ENCODE peak calls at places on chromosome 1, in five cellular contexts. J is mammary epithelial cell, E is IMR-90, L is neuronal stem cell, S is mesendoderm. R is an unnamed sample.

GRCh38 chr1:203166192-203166940 is 9.3 kb downstream of the MYBPH start:
- DNase-seq in J (no peak), E (no peak), L (no peak), S (peak; percentile 42), R (no peak)

GRCh38 chr1:212600980-212601379 is 7.6 kb upstream of the ATF3 start:
- DNase-seq in J (peak; percentile 68), E (no peak), L (no peak), S (no peak), R (peak; percentile 18)

GRCh38 chr1:40699787-40700186 is 8.3 kb downstream of the NFYC start:
- DNase-seq in J (no peak), E (no peak), L (no peak), S (no peak), R (no peak)

GRCh38 chr1:231628207-231628876 is 1.8 kb downstream of the DISC1 start:
- DNase-seq in J (no peak), E (peak; percentile 37), L (no peak), S (no peak), R (peak; percentile 47)

GRCh38 chr1:188429385-188429784 is 1600.6 kb downstream of the PLA2G4A start:
- DNase-seq in J (no peak), E (peak; percentile 36), L (no peak), S (no peak), R (no peak)

GRCh38 chr1:197391303-197392226 is 123.5 kb downstream of the CRB1 start:
- DNase-seq in J (no peak), E (no peak), L (no peak), S (peak; percentile 27), R (peak; percentile 50)

GRCh38 chr1:160471253-160471652 is 51.8 kb downstream of the SLAMF6 start:
- DNase-seq in J (no peak), E (no peak), L (no peak), S (no peak), R (no peak)

GRCh38 chr1:12078938-12079861 is 16.1 kb downstream of the TNFRSF8 start:
- DNase-seq in J (no peak), E (peak; percentile 47), L (peak; percentile 40), S (peak; percentile 87), R (peak; percentile 53)

GRCh38 chr1:3036646-3037280 is 15.5 kb downstream of the ACTRT2 start:
- DNase-seq in J (no peak), E (no peak), L (no peak), S (no peak), R (no peak)

GRCh38 chr1:87530042-87530441 is 201.4 kb downstream of the LMO4 start:
- DNase-seq in J (no peak), E (no peak), L (no peak), S (no peak), R (no peak)

DNA sequence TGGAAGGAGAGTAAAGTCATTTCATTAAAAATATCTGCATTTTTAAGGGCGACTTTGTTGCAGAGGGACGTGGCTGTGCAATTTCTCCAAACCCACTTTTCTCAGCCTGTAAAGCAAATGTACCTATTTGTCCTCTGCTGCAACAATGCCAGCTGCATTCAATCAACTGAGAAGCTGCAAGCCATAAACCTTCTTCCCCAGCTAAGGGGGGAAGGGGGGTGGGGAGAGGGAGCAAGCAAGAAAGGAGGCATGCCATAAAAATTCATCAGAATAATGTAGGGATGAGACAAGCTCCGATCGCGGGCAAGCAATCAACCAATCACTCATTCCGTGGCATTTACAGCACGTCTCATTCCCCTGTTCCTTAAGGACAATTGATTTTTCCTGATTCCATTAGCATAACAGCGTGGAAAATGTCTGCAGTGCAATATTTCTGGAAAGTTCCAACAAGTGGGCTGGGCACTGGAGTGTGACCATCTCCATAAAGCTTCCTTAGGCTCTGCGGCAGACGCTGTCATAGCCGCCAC is 144.8 kb downstream of the DMRTA2 start:
- DNase-seq in J (no peak), E (no peak), L (no peak), S (no peak), R (no peak)
- H3K9ac ChIP-seq in J (no peak overlapping the region), E (no peak overlapping the region), L (no peak overlapping the region), S (no peak overlapping the region), R (no peak overlapping the region)

DNA sequence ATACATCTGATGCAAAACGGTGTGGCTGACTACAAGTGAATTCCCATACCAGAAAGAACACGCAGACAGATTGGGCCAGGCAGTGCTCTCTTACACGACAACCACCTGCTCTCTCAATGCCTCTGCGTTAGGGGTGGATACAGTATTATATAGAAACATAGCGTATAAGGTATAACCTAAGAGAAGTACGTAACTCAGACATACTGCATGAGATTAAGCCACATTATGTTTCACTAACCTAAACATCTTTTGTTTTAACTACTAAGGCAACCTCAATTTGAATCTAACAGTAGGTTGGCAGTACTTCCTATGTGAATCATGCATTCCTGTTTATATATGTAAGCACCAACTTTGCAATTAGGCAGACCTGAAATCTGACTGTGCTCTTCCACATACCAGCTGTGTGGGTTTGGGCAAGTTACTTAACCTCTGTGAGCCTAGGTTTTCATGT is 58.1 kb upstream of the COA6 start:
- DNase-seq in J (peak; percentile 81), E (peak; percentile 76), L (no peak), S (peak; percentile 33), R (peak; percentile 45)
- H3K4me2 ChIP-seq in J (peak overlapping the region; percentile 27), E (peak overlapping the region; percentile 46), L (no peak overlapping the region), S (no peak overlapping the region), R (no peak overlapping the region)

GRCh38 chr1:36088265-36088576 is 471 bp upstream of the ADPRS start:
- DNase-seq in J (no peak), E (no peak), L (no peak), S (no peak), R (no peak)
- H3K9ac ChIP-seq in J (peak overlapping the region; percentile 14), E (peak overlapping the region; percentile 77), L (peak overlapping the region; percentile 74), S (peak overlapping the region; percentile 75), R (peak overlapping the region; percentile 97)

DNA sequence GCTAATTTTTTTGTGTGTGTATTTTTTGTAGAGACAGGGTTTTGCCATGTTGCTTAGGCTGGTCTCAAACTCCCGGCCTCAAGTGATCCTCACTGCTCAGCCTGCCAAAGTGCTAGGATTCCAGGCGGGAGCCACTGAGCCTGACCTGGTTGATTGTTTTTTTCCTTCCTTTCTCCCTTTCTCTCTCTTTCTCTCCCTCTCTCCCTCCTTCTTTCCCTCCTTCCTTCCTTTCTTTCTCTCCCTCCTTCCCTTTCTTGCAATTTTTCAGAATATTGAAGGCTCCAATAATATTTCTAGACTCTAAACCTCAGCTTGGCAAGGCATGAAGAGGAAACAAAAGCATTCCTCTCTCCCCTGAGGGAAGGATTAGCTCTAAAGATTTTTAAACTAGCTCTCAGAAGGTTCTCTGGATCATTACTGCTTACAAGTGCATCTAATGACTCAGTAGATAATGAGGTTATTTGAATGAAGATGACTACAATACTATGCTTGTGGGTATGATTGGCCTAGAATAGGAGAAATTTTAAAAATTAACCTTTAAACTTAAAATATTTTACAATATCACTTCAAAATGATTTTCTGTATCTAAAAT is 68.5 kb upstream of the GADD45A start:
- DNase-seq in J (no peak), E (peak; percentile 44), L (no peak), S (peak; percentile 4), R (no peak)
- H3K4me2 ChIP-seq in J (no peak overlapping the region), E (no peak overlapping the region), L (no peak overlapping the region), S (no peak overlapping the region), R (no peak overlapping the region)

DNA sequence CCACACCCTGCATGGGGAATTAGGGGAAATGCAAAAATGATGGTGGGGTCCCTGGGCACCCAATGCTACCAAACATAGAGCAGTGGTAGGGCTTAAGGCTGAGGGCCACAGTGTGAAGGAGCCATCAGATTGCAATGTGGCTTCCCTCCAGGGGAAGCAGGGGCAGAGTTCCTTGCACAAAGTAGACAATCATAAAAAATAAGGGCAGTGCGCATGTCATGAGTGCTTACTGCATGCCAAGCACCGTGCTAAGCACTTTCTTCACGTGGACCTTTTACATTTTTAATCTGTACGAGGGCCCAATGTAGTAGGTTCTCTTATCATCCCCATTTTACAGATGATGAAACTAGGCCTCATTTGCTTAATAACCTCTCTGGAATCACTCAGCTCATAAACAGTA is 56.6 kb downstream of the DDX20 start:
- DNase-seq in J (no peak), E (no peak), L (no peak), S (no peak), R (no peak)
- H3K9ac ChIP-seq in J (no peak overlapping the region), E (no peak overlapping the region), L (no peak overlapping the region), S (no peak overlapping the region), R (no peak overlapping the region)

GRCh38 chr1:15413563-15414449 is 4.1 kb downstream of the EFHD2 start:
- DNase-seq in J (no peak), E (no peak), L (no peak), S (no peak), R (no peak)

GRCh38 chr1:15412488-15412800 is 2.8 kb downstream of the EFHD2 start:
- DNase-seq in J (no peak), E (no peak), L (no peak), S (no peak), R (no peak)

GRCh38 chr1:15411593-15412487 is 2.2 kb downstream of the EFHD2 start:
- DNase-seq in J (no peak), E (peak; percentile 47), L (no peak), S (peak; percentile 90), R (peak; percentile 78)

GRCh38 chr1:15412843-15413242 is 3.2 kb downstream of the EFHD2 start:
- DNase-seq in J (no peak), E (no peak), L (no peak), S (no peak), R (no peak)

DNA sequence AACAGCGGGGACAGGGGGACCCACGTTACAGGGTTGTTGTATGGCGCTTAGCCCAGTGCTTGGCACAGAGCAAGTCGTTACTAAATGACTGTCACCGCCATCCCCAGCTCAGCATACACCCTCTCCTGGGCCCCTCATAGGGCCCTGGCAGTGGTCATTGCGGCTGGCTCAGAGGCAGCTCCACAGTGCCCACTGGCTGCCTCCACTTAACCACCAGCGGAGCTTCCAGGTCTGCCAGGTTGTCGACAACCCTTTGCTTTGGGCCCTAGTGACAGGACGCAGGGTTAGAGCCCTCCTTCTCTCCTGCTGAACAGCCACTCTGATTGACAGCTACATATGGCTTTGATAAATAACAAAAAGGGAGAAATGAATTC is 4.7 kb downstream of the EFHD2 start:
- DNase-seq in J (no peak), E (no peak), L (no peak), S (no peak), R (no peak)
- H3K4me2 ChIP-seq in J (no peak overlapping the region), E (no peak overlapping the region), L (no peak overlapping the region), S (no peak overlapping the region), R (no peak overlapping the region)

GRCh38 chr1:16905112-16905855 is 9.5 kb downstream of the RNU1-2 start:
- DNase-seq in J (peak; percentile 99), E (peak; percentile 96), L (peak; percentile 62), S (peak; percentile 93), R (peak; percentile 96)

GRCh38 chr1:16903458-16903796 is 7.6 kb downstream of the RNU1-2 start:
- DNase-seq in J (no peak), E (no peak), L (no peak), S (no peak), R (no peak)

GRCh38 chr1:16903054-16903453 is 7.3 kb downstream of the RNU1-2 start:
- DNase-seq in J (peak; percentile 38), E (peak; percentile 71), L (no peak), S (peak; percentile 57), R (peak; percentile 92)

GRCh38 chr1:16904560-16905111 is 8.9 kb downstream of the RNU1-2 start:
- DNase-seq in J (peak; percentile 97), E (peak; percentile 100), L (peak; percentile 93), S (peak; percentile 99), R (peak; percentile 98)

DNA sequence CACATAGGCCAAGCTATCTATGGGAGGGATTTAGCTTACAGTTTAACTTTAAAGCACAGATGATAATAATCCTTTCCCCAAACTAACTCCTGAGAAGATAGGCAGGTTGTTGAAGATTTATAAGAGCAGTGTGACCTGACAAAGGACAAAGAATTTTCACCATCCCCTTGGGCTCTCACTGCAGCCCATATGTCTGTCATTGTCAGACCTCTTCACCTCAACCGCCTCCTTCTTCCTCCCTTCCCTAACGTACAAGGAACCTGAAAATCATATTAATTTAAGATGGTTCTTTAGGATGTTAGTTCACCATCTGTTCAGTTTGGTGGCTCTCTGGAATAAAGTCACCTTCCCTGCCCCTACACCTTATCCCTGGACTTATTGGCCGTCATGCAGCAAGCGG is 5.0 kb downstream of the RNU1-2 start:
- DNase-seq in J (no peak), E (no peak), L (no peak), S (no peak), R (no peak)
- H3K9ac ChIP-seq in J (no peak overlapping the region), E (no peak overlapping the region), L (no peak overlapping the region), S (no peak overlapping the region), R (no peak overlapping the region)

GRCh38 chr1:156795787-156796186 is 20.9 kb downstream of the SH2D2A start:
- DNase-seq in J (no peak), E (no peak), L (no peak), S (no peak), R (peak; percentile 51)
- H3K4me2 ChIP-seq in J (no peak overlapping the region), E (no peak overlapping the region), L (no peak overlapping the region), S (no peak overlapping the region), R (no peak overlapping the region)

R was measured in mesenchymal stem cell.